ENCODE peak calls at places on chromosomes 11 and 22, in seven cellular contexts. R is transverse colon, K is brain microvascular endothelial cell, P is neural progenitor cell, J is PC-3, V is adipocyte, T is DND-41. X is an unnamed sample. For H3K27me3 and H3K36me3, the result is how much of the 10 kb centered on the place peaks cover.

GRCh38 chr11:18115360-18116127 is 9.7 kb upstream of the SAAL1 start:
- DNase-seq in R (peak), K (peak), P (peak), J (peak), V (peak), T (peak), X (peak)

GRCh38 chr11:59550842-59551650 is 39.7 kb downstream of the OR4D9 start:
- DNase-seq in R (peak), K (peak), P (peak), J (peak), V (peak), T (peak), X (peak)

GRCh38 chr11:17528906-17529813 is 15.1 kb downstream of the USH1C start:
- DNase-seq in R (no peak), K (no peak), P (no peak), J (no peak), V (no peak), T (no peak), X (no peak)

GRCh38 chr11:6245536-6245935 is 6.6 kb downstream of the CNGA4 start:
- DNase-seq in R (no peak), K (no peak), P (no peak), J (no peak), V (no peak), T (no peak), X (peak)

GRCh38 chr11:27770576-27770975 is 70.3 kb upstream of the BDNF start:
- DNase-seq in R (no peak), K (no peak), P (no peak), J (peak), V (no peak), T (no peak), X (no peak)

GRCh38 chr11:5690216-5690615 is 626 bp downstream of the TRIM22 start:
- DNase-seq in R (no peak), K (peak), P (peak), J (no peak), V (peak), T (no peak), X (no peak)

GRCh38 chr22:19295733-19296132 is 4.2 kb upstream of the CLTCL1 start:
- DNase-seq in R (no peak), K (no peak), P (no peak), J (no peak), V (no peak), T (no peak), X (no peak)

GRCh38 chr11:120601566-120601965 is 90.0 kb downstream of the GRIK4 start:
- DNase-seq in R (no peak), K (peak), P (no peak), J (peak), V (peak), T (no peak), X (peak)

GRCh38 chr22:50245214-50246072 is 620 bp upstream of the TUBGCP6 start:
- DNase-seq in R (peak), K (no peak), P (no peak), J (no peak), V (no peak), T (no peak), X (no peak)

GRCh38 chr22:22720201-22720723 is 75.8 kb downstream of the GGTLC2 start:
- DNase-seq in R (peak), K (peak), P (peak), J (peak), V (peak), T (peak), X (peak)

GRCh38 chr11:12606597-12606996 is 67.6 kb upstream of the TEAD1 start:
- DNase-seq in R (no peak), K (peak), P (no peak), J (peak), V (peak), T (no peak), X (peak)

GRCh38 chr11:304061-304506 is 3.5 kb upstream of the IFITM2 start:
- DNase-seq in R (no peak), K (no peak), P (no peak), J (no peak), V (no peak), T (no peak), X (no peak)

GRCh38 chr22:23203452-23204124 is 23.3 kb downstream of the BCR start:
- DNase-seq in R (no peak), K (no peak), P (no peak), J (no peak), V (no peak), T (no peak), X (no peak)

GRCh38 chr11:120061761-120062560 is 76.0 kb downstream of the TRIM29 start:
- DNase-seq in R (no peak), K (no peak), P (peak), J (no peak), V (peak), T (no peak), X (no peak)

GRCh38 chr11:10699072-10699471 is 5.5 kb upstream of the IRAG1 start:
- DNase-seq in R (no peak), K (no peak), P (no peak), J (no peak), V (peak), T (no peak), X (no peak)

GRCh38 chr22:19201858-19202798 is 23.6 kb upstream of the SLC25A1 start:
- DNase-seq in R (no peak), K (no peak), P (no peak), J (no peak), V (no peak), T (no peak), X (no peak)

GRCh38 chr22:20783844-20784723 is 10.2 kb downstream of the SERPIND1 start:
- DNase-seq in R (peak), K (peak), P (peak), J (peak), V (peak), T (peak), X (no peak)

GRCh38 chr22:36027579-36027959 is 1.1 kb downstream of the RBFOX2 start:
- DNase-seq in R (peak), K (no peak), P (peak), J (peak), V (peak), T (peak), X (no peak)

GRCh38 chr22:44707752-44708151 is 5.7 kb downstream of the PRR5 start:
- DNase-seq in R (no peak), K (no peak), P (no peak), J (peak), V (peak), T (no peak), X (peak)

GRCh38 chr11:441418-442274 is at the start of gene ANO9:
- DNase-seq in R (peak), K (no peak), P (peak), J (peak), V (no peak), T (no peak), X (no peak)

GRCh38 chr11:11306855-11307254 is 46.2 kb downstream of the CSNK2A3 start:
- DNase-seq in R (no peak), K (peak), P (no peak), J (no peak), V (no peak), T (no peak), X (no peak)

GRCh38 chr11:1491379-1491778 is 4.8 kb upstream of the MOB2 start:
- DNase-seq in R (no peak), K (no peak), P (no peak), J (no peak), V (no peak), T (no peak), X (no peak)

GRCh38 chr11:6724013-6724412 is 40.9 kb upstream of the MRPL17 start:
- DNase-seq in R (no peak), K (no peak), P (no peak), J (no peak), V (no peak), T (no peak), X (no peak)

GRCh38 chr22:32603651-32604540 is 129.3 kb downstream of the FBXO7 start:
- DNase-seq in R (no peak), K (no peak), P (no peak), J (no peak), V (no peak), T (no peak), X (no peak)

GRCh38 chr11:117461396-117462182 is 133.9 kb downstream of the CEP164 start:
- DNase-seq in R (no peak), K (no peak), P (no peak), J (no peak), V (no peak), T (no peak), X (no peak)
- H3K27me3 ChIP-seq in R (under half), K (under half), P (under half), J (half or more), V (under half), T (under half), X (under half)

DNA sequence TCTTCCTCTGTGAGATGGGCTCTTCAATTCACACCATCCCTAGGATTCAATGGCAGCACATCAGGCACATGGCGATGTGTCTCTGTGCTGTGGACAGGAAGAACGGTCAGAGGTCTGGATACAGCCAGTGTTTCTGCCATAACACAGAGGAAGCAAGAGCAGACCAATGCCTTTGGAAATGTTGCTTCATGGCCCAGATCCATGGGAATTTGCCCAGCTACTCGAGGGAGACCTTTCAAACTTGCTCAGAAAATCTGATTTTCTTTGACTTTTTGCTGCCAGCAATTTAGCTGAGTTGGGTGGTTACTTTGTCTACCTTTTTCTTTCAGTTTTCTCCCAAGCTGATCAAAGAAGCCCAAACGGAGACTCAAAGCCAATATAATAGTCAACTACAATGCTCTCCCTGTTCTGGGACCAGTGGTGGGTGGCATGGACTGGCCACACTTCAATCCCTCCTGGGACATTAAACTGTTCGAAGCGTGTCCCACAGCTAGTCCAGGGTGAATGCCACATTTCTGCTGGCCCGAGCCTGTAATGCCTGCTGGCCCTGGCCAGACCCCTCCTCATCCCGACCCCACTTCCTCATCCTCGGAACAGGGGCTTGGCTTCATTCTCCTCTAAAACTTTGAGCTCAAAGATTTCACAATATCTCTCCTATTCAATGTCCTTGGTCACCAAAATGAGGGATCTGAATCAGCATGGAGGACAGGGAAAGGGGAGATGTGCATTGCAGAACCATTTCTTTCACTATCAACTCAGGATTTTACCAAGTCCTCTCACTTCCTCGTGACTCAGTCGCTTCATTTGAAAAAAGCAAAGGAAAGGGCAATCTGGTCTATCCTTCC is 93.3 kb downstream of the ABTB2 start:
- DNase-seq in R (no peak), K (no peak), P (no peak), J (no peak), V (no peak), T (no peak), X (no peak)
- H3K36me3 ChIP-seq in R (under half), K (under half), P (under half), J (under half), V (under half), T (under half), X (under half)

DNA sequence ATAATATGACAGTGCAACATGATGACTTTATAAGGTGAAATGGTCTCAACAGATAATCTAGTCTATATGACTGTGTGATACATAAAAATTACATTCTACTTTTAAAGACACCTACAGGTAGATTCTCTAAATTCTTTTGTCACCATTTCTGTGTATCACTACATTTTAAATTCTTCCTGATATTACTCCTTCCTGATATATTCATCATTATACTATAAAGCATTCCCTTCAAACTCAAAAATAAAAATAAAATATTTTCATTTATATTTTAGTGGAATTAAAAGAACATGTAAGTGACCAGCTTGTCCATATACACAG is 1062.3 kb downstream of the DLG2 start:
- DNase-seq in R (no peak), K (no peak), P (no peak), J (no peak), V (no peak), T (no peak), X (no peak)
- H3K27me3 ChIP-seq in R (under half), K (under half), P (under half), J (under half), V (under half), T (under half), X (under half)

DNA sequence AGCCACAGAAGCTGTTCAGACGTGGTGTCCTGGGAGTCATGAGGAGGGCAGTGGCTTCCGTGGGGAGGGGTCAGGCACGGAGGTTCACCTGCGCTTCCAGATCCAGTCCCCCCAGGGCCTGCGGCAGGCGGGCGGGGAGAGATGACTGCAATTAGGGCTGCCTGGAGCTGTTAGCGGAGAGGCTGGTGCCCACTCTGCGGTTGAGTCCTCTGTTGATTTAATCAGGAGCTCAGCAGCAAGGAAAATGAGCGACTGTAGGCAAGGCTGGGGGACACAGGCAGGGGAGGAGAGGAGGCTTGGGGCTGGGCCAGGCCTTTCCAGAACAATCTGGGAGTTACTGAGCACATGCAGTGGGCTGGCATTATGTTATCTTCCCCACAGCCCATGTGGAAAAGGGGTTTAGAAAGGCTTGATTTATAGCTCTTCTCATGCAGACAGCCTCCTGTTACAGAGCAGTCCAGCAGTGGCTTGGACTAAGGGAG is 13.1 kb downstream of the PLCB3 start:
- DNase-seq in R (no peak), K (no peak), P (no peak), J (no peak), V (no peak), T (no peak), X (no peak)
- H3K36me3 ChIP-seq in R (under half), K (half or more), P (under half), J (under half), V (half or more), T (under half), X (under half)

DNA sequence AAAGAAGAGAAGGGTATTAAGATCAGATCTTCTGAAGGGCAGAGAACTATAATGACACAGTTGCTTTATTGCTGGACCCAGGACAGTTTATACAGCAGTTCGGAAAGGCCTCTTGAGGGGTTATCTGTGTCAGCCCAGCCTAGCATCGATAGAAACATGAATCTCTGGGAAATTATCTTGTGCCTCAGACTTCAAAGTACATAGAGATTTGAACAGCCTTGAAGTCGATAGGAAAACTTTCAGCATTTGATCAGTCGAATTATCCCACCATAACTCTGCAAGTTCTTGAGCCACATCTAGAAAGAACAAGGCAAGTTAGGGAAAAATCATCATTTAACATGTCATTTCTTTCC is 2.5 kb upstream of the LMO2 start:
- DNase-seq in R (no peak), K (no peak), P (no peak), J (no peak), V (no peak), T (no peak), X (no peak)
- H3K27me3 ChIP-seq in R (under half), K (under half), P (under half), J (under half), V (under half), T (under half), X (under half)

DNA sequence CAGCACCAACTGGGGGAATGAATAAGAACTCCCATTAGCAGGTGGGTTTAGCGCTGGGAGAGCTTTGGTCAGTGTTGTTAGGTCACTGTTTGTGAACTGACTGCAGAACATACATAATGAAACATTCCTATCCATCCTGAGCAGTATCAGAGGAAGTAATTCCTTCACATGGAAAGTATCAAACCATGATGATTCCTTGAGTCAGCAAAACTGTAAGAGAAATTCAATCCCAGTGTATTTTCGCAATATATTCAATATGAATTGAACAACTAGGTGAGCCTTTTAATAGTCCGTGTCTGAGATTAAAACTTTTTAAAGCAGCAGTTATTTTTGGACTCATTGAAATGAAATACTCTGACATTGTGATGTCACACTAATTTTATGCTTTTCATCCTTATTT is 42.9 kb upstream of the TTC36 start:
- DNase-seq in R (no peak), K (no peak), P (no peak), J (no peak), V (no peak), T (no peak), X (no peak)
- H3K36me3 ChIP-seq in R (under half), K (half or more), P (half or more), J (under half), V (half or more), T (half or more), X (half or more)

DNA sequence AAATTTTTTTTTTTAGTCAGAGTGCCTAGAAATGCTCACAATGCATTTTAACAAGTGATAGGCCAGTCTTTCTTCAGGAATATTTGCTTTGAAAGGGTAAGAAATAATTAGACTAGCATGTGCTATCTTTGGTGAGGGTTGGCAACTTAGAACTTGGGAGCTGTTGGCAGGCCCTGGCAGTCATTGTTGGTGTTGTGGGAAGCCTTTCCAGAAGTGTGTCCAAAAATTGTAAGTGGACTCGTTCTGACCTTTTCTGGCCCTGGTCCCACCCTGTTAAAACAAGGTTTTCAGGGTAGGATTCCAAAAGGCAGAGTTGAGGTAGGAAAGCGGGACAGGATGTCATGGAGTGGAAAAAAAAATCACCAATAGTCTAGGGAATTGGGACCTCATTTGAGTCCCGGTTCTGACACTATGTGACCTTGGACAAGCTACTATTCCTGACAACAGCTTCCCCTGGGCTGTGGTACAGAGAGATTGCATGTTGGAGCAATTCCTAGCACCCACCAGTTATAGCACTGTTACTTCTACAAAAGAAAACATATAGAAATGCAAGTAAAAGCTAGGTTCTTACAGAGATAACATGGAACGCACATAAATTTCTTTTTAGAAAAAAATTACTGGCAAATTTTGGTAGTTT is 299.3 kb upstream of the DDI1 start:
- DNase-seq in R (no peak), K (no peak), P (no peak), J (no peak), V (no peak), T (no peak), X (no peak)
- H3K27me3 ChIP-seq in R (under half), K (under half), P (under half), J (under half), V (under half), T (under half), X (under half)

GRCh38 chr11:118046051-118046963 is 30.6 kb upstream of the TMPRSS4 start:
- DNase-seq in R (no peak), K (no peak), P (no peak), J (no peak), V (no peak), T (no peak), X (no peak)
- H3K36me3 ChIP-seq in R (under half), K (under half), P (under half), J (under half), V (under half), T (under half), X (under half)

DNA sequence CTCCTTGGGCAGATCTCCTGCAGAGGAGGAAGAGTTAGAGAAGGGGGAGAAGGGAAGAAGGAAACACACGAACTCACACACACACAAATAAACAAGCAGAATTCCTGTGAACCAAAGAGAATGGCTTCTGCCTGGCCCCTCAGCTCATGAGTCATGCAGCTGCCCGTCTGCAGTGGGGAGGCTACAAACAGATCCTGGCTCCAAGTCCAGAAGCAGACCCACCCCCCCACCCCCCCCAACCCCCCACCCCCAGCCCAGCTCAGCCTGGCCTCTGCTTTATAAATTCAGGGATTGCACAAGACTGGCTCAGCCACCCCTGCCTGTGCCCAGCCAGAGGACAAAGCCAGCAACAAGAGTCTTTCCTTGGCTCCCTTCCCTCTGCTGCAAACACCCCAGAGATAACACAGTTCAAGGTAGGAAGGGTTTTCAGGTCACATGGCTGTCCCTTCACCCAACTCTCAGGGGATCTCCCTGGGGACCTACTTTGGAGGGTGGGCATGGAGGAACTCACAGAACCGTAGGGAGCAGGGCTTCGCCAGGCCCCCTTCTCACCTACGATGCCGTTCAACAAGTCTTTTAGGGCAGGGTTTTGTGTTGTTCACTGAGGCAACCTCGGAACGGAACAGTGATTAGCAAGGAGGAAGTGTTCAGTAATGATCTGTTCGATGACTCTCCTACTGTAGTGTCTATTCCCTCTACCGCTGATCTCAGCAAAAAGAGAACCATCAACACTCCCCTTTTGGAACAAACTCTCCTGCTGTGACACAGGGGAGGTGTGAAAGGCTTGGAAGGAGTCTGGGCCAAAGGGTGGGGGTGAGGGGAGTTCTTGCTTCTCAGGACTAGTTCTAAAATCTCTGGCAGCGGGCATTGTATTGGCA is 35.5 kb downstream of the RPL27A start:
- DNase-seq in R (peak), K (peak), P (no peak), J (peak), V (peak), T (no peak), X (peak)
- H3K27me3 ChIP-seq in R (under half), K (under half), P (under half), J (under half), V (under half), T (under half), X (under half)